ENCODE peak calls at places on chromosome 17, in nine cellular contexts. O is amygdala; B is T-helper 2 cell; A is A172; H is activated CD4-positive, alpha-beta T cell treated with anti-CD3 and anti-CD28 coated beads for 36 hours; T is NCI-H1417; G is NCI-H187; N is Caco-2; M is activated effector memory CD4-positive, alpha-beta T cell treated with Interleukin-2 at 50 U/mL for 16 hours. V is an unnamed sample.
A peak's percentile ranks its signal among the peaks of the same experiment; 100 is the strongest.

GRCh38 chr17:27473748-27474609 is 17.7 kb downstream of the KSR1 start:
- DNase-seq in O (no peak), B (no peak), A (no peak), H (peak; percentile 93), T (no peak), G (no peak), N (no peak), M (peak; percentile 44), V (no peak)

GRCh38 chr17:16493470-16494048 is 1.6 kb upstream of the LRRC75A start:
- DNase-seq in O (no peak), B (no peak), A (no peak), H (no peak), T (no peak), G (no peak), N (no peak), M (no peak), V (no peak)

GRCh38 chr17:69236946-69237345 is 8.3 kb upstream of the ABCA10 start:
- DNase-seq in O (no peak), B (no peak), A (no peak), H (no peak), T (no peak), G (no peak), N (no peak), M (no peak), V (no peak)

GRCh38 chr17:61248399-61248798 is 151.2 kb upstream of the TBX2 start:
- DNase-seq in O (no peak), B (no peak), A (peak; percentile 35), H (no peak), T (no peak), G (no peak), N (peak; percentile 56), M (no peak), V (no peak)

GRCh38 chr17:55433629-55434422 is 12.2 kb upstream of the MMD start:
- DNase-seq in O (no peak), B (no peak), A (peak; percentile 83), H (no peak), T (no peak), G (no peak), N (peak; percentile 68), M (no peak), V (peak; percentile 37)

GRCh38 chr17:66947311-66947710 is 17.2 kb upstream of the CACNG4 start:
- DNase-seq in O (no peak), B (no peak), A (no peak), H (no peak), T (no peak), G (no peak), N (no peak), M (no peak), V (no peak)

GRCh38 chr17:9890124-9890523 is 14.9 kb downstream of the RCVRN start:
- DNase-seq in O (no peak), B (no peak), A (peak; percentile 64), H (peak; percentile 56), T (no peak), G (no peak), N (peak; percentile 4), M (no peak), V (no peak)

GRCh38 chr17:56602292-56603130 is 9.0 kb downstream of the NOG start:
- DNase-seq in O (no peak), B (no peak), A (no peak), H (peak; percentile 39), T (no peak), G (no peak), N (no peak), M (no peak), V (no peak)

GRCh38 chr17:2023692-2024571 is 1.2 kb downstream of the RTN4RL1 start:
- DNase-seq in O (no peak), B (no peak), A (no peak), H (peak; percentile 61), T (peak; percentile 81), G (no peak), N (peak; percentile 74), M (no peak), V (no peak)

GRCh38 chr17:64174686-64175456 is 44.9 kb upstream of the ERN1 start:
- DNase-seq in O (peak; percentile 26), B (no peak), A (no peak), H (no peak), T (no peak), G (no peak), N (no peak), M (no peak), V (no peak)

GRCh38 chr17:40556884-40557414 is 8.3 kb downstream of the CCR7 start:
- DNase-seq in O (no peak), B (no peak), A (no peak), H (peak; percentile 28), T (peak; percentile 57), G (peak; percentile 39), N (no peak), M (no peak), V (no peak)

GRCh38 chr17:82434216-82434565 is 15.8 kb upstream of the OGFOD3 start:
- DNase-seq in O (no peak), B (no peak), A (no peak), H (peak; percentile 43), T (no peak), G (no peak), N (no peak), M (peak; percentile 22), V (no peak)

GRCh38 chr17:2181206-2181983 is 122.2 kb downstream of the SMG6 start:
- DNase-seq in O (peak; percentile 22), B (no peak), A (peak; percentile 74), H (no peak), T (no peak), G (no peak), N (peak; percentile 41), M (no peak), V (peak; percentile 86)

GRCh38 chr17:77233635-77234334 is 93.0 kb downstream of the SEC14L1 start:
- DNase-seq in O (no peak), B (no peak), A (peak; percentile 89), H (peak; percentile 70), T (no peak), G (no peak), N (peak; percentile 27), M (no peak), V (no peak)

GRCh38 chr17:60293580-60294335 is 98.2 kb downstream of the USP32 start:
- DNase-seq in O (no peak), B (no peak), A (no peak), H (no peak), T (no peak), G (no peak), N (no peak), M (no peak), V (no peak)

V was measured in amniotic stem cell.